ENCODE peak calls at places on chromosomes 11 and 22, in eight cellular contexts. K is endothelial cell, M is T-helper 1 cell, Y is NCI-H510A treated with DMSO at 0.1 percent for 48 hours, V is osteocyte, C is HCEC 1CT, X is coronary artery, O is iPS-NIHi11. B is an unnamed sample.

GRCh38 chr11:73172992-73173656 is 31.0 kb upstream of the FCHSD2 start:
- DNase-seq in K (no peak), C (no peak), O (no peak), M (no peak), V (no peak), Y (no peak), X (no peak), B (no peak)

GRCh38 chr11:36044636-36045035 is 100.8 kb downstream of the LDLRAD3 start:
- DNase-seq in X (no peak), K (no peak), M (no peak), Y (no peak), C (no peak), V (no peak), O (no peak), B (no peak)

GRCh38 chr22:42294034-42294985 is 23.9 kb upstream of the TCF20 start:
- DNase-seq in C (peak), X (no peak), K (peak), V (peak), Y (no peak), O (peak), M (peak), B (no peak)

GRCh38 chr11:69704508-69705245 is 855 bp upstream of the FGF19 start:
- DNase-seq in V (no peak), M (no peak), K (peak), Y (peak), O (peak), C (no peak), X (no peak), B (no peak)

GRCh38 chr11:33187851-33188722 is 26.8 kb upstream of the CSTF3 start:
- DNase-seq in K (no peak), X (no peak), O (no peak), V (peak), M (no peak), Y (no peak), C (no peak), B (no peak)

GRCh38 chr11:86488553-86488952 is 113.9 kb downstream of the CCDC81 start:
- DNase-seq in C (no peak), Y (peak), X (no peak), V (no peak), K (no peak), O (peak), M (no peak), B (no peak)

GRCh38 chr11:36631704-36632287 is 33.8 kb upstream of the RAG2 start:
- DNase-seq in X (no peak), C (no peak), K (no peak), V (no peak), M (no peak), O (no peak), Y (no peak), B (no peak)

GRCh38 chr11:95762513-95762912 is 27.1 kb downstream of the FAM76B start:
- DNase-seq in X (no peak), Y (no peak), C (no peak), K (no peak), V (no peak), O (no peak), M (no peak), B (no peak)

GRCh38 chr11:102142333-102142732 is 32.1 kb downstream of the YAP1 start:
- DNase-seq in X (no peak), V (no peak), K (no peak), Y (no peak), M (no peak), C (no peak), O (no peak), B (no peak)

GRCh38 chr11:2269601-2270321 is 627 bp downstream of the ASCL2 start:
- DNase-seq in K (peak), C (no peak), X (peak), O (peak), Y (no peak), M (no peak), V (no peak), B (no peak)

GRCh38 chr22:20965888-20966855 is 883 bp upstream of the AIFM3 start:
- DNase-seq in O (no peak), C (no peak), K (no peak), V (no peak), X (no peak), Y (no peak), M (no peak), B (no peak)

GRCh38 chr11:65043881-65044501 is 3.0 kb downstream of the SAC3D1 start:
- DNase-seq in X (no peak), K (no peak), V (no peak), M (no peak), C (peak), O (no peak), Y (no peak), B (peak)

GRCh38 chr22:20117656-20118571 is 888 bp upstream of the TRMT2A start:
- DNase-seq in K (no peak), X (no peak), C (peak), M (peak), O (no peak), V (no peak), Y (no peak), B (peak)

GRCh38 chr11:7251836-7252682 is at the start of gene SYT9:
- DNase-seq in K (peak), V (peak), M (peak), C (peak), X (peak), Y (peak), O (peak), B (no peak)

GRCh38 chr11:39784873-39785272 is 1674.6 kb downstream of the LRRC4C start:
- DNase-seq in O (no peak), V (no peak), Y (no peak), X (no peak), K (no peak), M (no peak), C (no peak), B (no peak)

GRCh38 chr11:116927163-116927772 is 89.8 kb upstream of the APOA1 start:
- DNase-seq in V (no peak), K (peak), O (no peak), M (peak), X (no peak), Y (no peak), C (no peak), B (peak)

GRCh38 chr11:61626580-61627380 is 45.9 kb upstream of the SYT7 start:
- DNase-seq in Y (peak), V (no peak), X (no peak), C (no peak), M (no peak), K (no peak), O (peak), B (no peak)

GRCh38 chr22:45077826-45078334 is 68.1 kb upstream of the PHF21B start:
- DNase-seq in M (no peak), Y (no peak), X (no peak), V (no peak), C (no peak), K (no peak), O (no peak), B (no peak)

GRCh38 chr22:44107341-44107740 is 73.4 kb upstream of the PARVG start:
- DNase-seq in M (no peak), K (no peak), Y (no peak), V (no peak), O (peak), C (no peak), X (no peak), B (no peak)

GRCh38 chr22:46111645-46112306 is 38.5 kb upstream of the PPARA start:
- DNase-seq in V (no peak), K (no peak), C (no peak), Y (no peak), X (no peak), M (no peak), O (no peak), B (no peak)

GRCh38 chr22:31496735-31497146 is 405 bp downstream of the SFI1 start:
- DNase-seq in M (peak), C (peak), K (peak), V (no peak), O (no peak), X (peak), Y (no peak), B (peak)

GRCh38 chr11:94656968-94657367 is 89.8 kb downstream of the PIWIL4 start:
- DNase-seq in X (no peak), K (no peak), C (no peak), M (no peak), Y (no peak), O (no peak), V (peak), B (no peak)

B was measured in AML-193.